ENCODE peak calls at places on chromosomes 4 and X, in nine cellular contexts. G is heart right ventricle; Q is tibial nerve; R is pancreas; M is aorta; I is transverse colon; E is psoas muscle; S is CD8-positive, alpha-beta memory T cell; X is tibial artery. P is an unnamed sample.

GRCh38 chr4:1178300-1179088 is 6.1 kb upstream of the SPON2 start:
- DNase-seq in R (no peak), Q (no peak), M (no peak), E (no peak), I (no peak), X (no peak), S (no peak), G (no peak), P (no peak)

GRCh38 chrX:81261576-81261975 is 59.7 kb downstream of the SH3BGRL start:
- DNase-seq in G (no peak), S (no peak), E (no peak), M (no peak), R (no peak), I (no peak), Q (no peak), X (no peak), P (no peak)

GRCh38 chr4:152983221-152983620 is 47.1 kb downstream of the FHDC1 start:
- DNase-seq in Q (no peak), M (no peak), I (no peak), X (no peak), G (no peak), E (no peak), R (no peak), S (no peak), P (no peak)

GRCh38 chr4:156764145-156764544 is 207.5 kb downstream of the PDGFC start:
- DNase-seq in X (no peak), G (no peak), M (no peak), E (no peak), Q (no peak), I (no peak), S (no peak), R (no peak), P (no peak)

GRCh38 chr4:8427761-8428287 is 12.7 kb downstream of the ACOX3 start:
- DNase-seq in I (peak; percentile 17), S (no peak), G (peak; percentile 39), R (peak; percentile 24), M (no peak), E (no peak), X (peak; percentile 74), Q (no peak), P (peak; percentile 60)

GRCh38 chr4:120926358-120927025 is 4.0 kb upstream of the PRDM5 start:
- DNase-seq in E (no peak), G (no peak), Q (no peak), I (no peak), X (no peak), R (no peak), M (no peak), S (no peak), P (no peak)

GRCh38 chrX:9390693-9391368 is 74.0 kb upstream of the TBL1X start:
- DNase-seq in M (no peak), I (no peak), R (no peak), S (no peak), E (no peak), Q (no peak), G (no peak), X (no peak), P (no peak)

GRCh38 chr4:53057679-53058078 is 195.6 kb downstream of the RASL11B start:
- DNase-seq in G (peak; percentile 19), X (no peak), R (no peak), M (no peak), E (no peak), I (no peak), S (no peak), Q (no peak), P (peak; percentile 35)

GRCh38 chr4:116829187-116829586 is 256.2 kb downstream of the TRAM1L1 start:
- DNase-seq in R (no peak), I (no peak), M (no peak), S (no peak), E (no peak), X (no peak), G (no peak), Q (no peak), P (no peak)

GRCh38 chr4:92305148-92305877 is 1.5 kb downstream of the GRID2 start:
- DNase-seq in R (peak; percentile 21), M (peak; percentile 79), G (peak; percentile 17), X (peak; percentile 70), Q (no peak), E (peak; percentile 13), S (no peak), I (no peak), P (peak; percentile 29)

GRCh38 chr4:84733343-84734033 is 150.6 kb downstream of the CDS1 start:
- DNase-seq in X (no peak), R (no peak), M (no peak), Q (no peak), G (peak; percentile 58), I (no peak), S (no peak), E (no peak), P (peak; percentile 80)

GRCh38 chr4:121256887-121257426 is 92.8 kb upstream of the TNIP3 start:
- DNase-seq in R (no peak), G (no peak), M (no peak), Q (no peak), X (no peak), S (no peak), E (no peak), I (no peak), P (no peak)

GRCh38 chr4:151599876-151600275 is 160.9 kb downstream of the GATB start:
- DNase-seq in M (no peak), G (no peak), I (no peak), X (no peak), S (no peak), R (no peak), E (no peak), Q (no peak), P (no peak)

GRCh38 chr4:17385403-17385802 is 126.5 kb downstream of the QDPR start:
- DNase-seq in G (peak; percentile 6), I (no peak), M (no peak), X (no peak), E (no peak), Q (no peak), R (no peak), S (no peak), P (no peak)

GRCh38 chr4:79576480-79576803 is 168.4 kb upstream of the GK2 start:
- DNase-seq in S (no peak), R (no peak), I (no peak), M (no peak), X (no peak), Q (no peak), E (no peak), G (no peak), P (no peak)

GRCh38 chr4:150828159-150828558 is 186.9 kb downstream of the LRBA start:
- DNase-seq in I (peak; percentile 25), S (peak; percentile 54), M (no peak), R (no peak), E (no peak), G (no peak), X (no peak), Q (no peak), P (no peak)

GRCh38 chr4:186733778-186734177 is 10.1 kb upstream of the FAT1 start:
- DNase-seq in R (no peak), I (no peak), E (no peak), M (no peak), Q (no peak), S (no peak), X (no peak), G (no peak), P (no peak)

GRCh38 chr4:153332936-153333335 is 11.6 kb upstream of the MND1 start:
- DNase-seq in Q (no peak), G (no peak), S (no peak), M (no peak), R (no peak), E (no peak), X (no peak), I (no peak), P (no peak)

GRCh38 chr4:104531390-104531789 is 36.7 kb upstream of the CXXC4 start:
- DNase-seq in S (no peak), I (no peak), G (no peak), M (no peak), R (no peak), E (no peak), Q (no peak), X (no peak), P (no peak)

GRCh38 chr4:121978169-121978516 is 26.3 kb upstream of the TRPC3 start:
- DNase-seq in X (no peak), Q (no peak), G (no peak), E (no peak), I (no peak), M (no peak), S (no peak), R (no peak), P (no peak)

GRCh38 chrX:124725467-124725866 is 379.1 kb downstream of the SH2D1A start:
- DNase-seq in M (no peak), Q (no peak), I (no peak), G (no peak), R (no peak), S (no peak), E (no peak), X (no peak), P (no peak)

GRCh38 chr4:3377557-3377956 is 64.2 kb upstream of the HGFAC start:
- DNase-seq in E (no peak), M (no peak), I (no peak), S (no peak), R (no peak), Q (no peak), X (no peak), G (no peak), P (no peak)
- H3K27ac ChIP-seq in E (no peak overlapping the region), M (no peak overlapping the region), I (no peak overlapping the region), S (no peak overlapping the region), R (no peak overlapping the region), Q (no peak overlapping the region), X (no peak overlapping the region), G (no peak overlapping the region), P (no peak overlapping the region)

DNA sequence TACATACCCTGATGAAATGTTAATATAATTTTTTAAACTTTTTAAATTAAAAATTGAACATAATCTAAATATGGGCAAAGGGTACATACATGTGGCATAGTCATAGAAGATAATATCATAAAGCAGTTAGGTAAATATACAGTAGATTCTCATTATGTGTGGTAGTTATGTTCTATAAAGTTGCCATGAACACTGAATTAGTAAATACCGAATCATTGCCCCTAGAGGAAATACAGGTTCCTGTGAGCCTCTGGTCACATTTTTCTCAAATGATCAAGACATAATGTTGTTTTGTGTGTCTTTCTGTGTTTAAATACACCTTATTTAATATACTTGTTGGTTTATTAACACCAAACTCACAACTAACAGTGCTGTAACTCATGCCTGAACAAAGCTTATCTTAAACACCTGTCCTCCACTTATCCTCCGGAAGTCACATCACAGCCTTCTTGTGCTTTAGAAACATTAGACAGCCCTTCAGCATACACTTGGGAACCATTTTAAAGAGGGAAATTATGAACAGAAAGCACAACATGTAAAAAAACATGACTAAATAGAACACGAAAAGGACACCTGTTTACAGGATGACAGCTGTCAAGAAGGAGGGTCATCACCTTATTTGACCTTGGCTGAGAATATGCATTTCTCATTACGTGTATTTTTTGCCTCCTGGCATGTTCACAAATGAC is 169.4 kb upstream of the NAP1L5 start:
- DNase-seq in E (no peak), I (no peak), Q (no peak), X (no peak), G (no peak), M (no peak), R (no peak), S (no peak), P (no peak)
- H3K27ac ChIP-seq in E (peak overlapping the region; percentile 53), I (no peak overlapping the region), Q (no peak overlapping the region), X (no peak overlapping the region), G (no peak overlapping the region), M (no peak overlapping the region), R (no peak overlapping the region), S (no peak overlapping the region), P (no peak overlapping the region)

GRCh38 chr4:10114607-10115006 is 2.0 kb downstream of the WDR1 start:
- DNase-seq in Q (no peak), I (no peak), X (no peak), M (no peak), S (no peak), E (no peak), R (no peak), G (no peak), P (no peak)
- H3K27ac ChIP-seq in Q (peak overlapping the region; percentile 98), I (peak overlapping the region; percentile 98), X (peak overlapping the region; percentile 96), M (no peak overlapping the region), S (peak overlapping the region; percentile 76), E (peak overlapping the region; percentile 97), R (no peak overlapping the region), G (peak overlapping the region; percentile 93), P (no peak overlapping the region)

GRCh38 chr4:75660491-75660890 is 12.7 kb downstream of the G3BP2 start:
- DNase-seq in S (no peak), R (no peak), I (no peak), G (no peak), Q (no peak), M (no peak), E (no peak), X (no peak), P (no peak)
- H3K27ac ChIP-seq in S (no peak overlapping the region), R (no peak overlapping the region), I (no peak overlapping the region), G (no peak overlapping the region), Q (no peak overlapping the region), M (no peak overlapping the region), E (no peak overlapping the region), X (no peak overlapping the region), P (no peak overlapping the region)